ENCODE peak calls at places on chromosomes 5 and 9, in five cellular contexts. G, H, A, N and Q are unnamed samples.

GRCh38 chr9:76342862-76343261 is 51.4 kb downstream of the RFK start:
- DNase-seq in H (no peak), A (no peak), G (no peak), N (no peak), Q (no peak)

GRCh38 chr9:26786571-26786970 is 106.0 kb downstream of the CAAP1 start:
- DNase-seq in H (no peak), A (no peak), G (no peak), N (no peak), Q (no peak)

GRCh38 chr5:137888875-137889759 is at the start of gene PKD2L2:
- DNase-seq in H (peak; percentile 60), A (peak; percentile 84), G (peak; percentile 61), N (peak; percentile 61), Q (peak; percentile 88)

GRCh38 chr5:169909945-169910344 is 70.3 kb downstream of the INSYN2B start:
- DNase-seq in G (no peak), N (no peak), A (no peak), H (no peak), Q (no peak)

GRCh38 chr9:133558191-133559126 is 24.0 kb downstream of the ADAMTSL2 start:
- DNase-seq in N (no peak), H (no peak), G (no peak), A (no peak), Q (peak; percentile 56)

GRCh38 chr5:53549792-53550191 is 10.6 kb upstream of the NDUFS4 start:
- DNase-seq in G (no peak), A (no peak), H (no peak), N (no peak), Q (no peak)

GRCh38 chr5:126348855-126349635 is 74.2 kb upstream of the GRAMD2B start:
- DNase-seq in N (no peak), H (no peak), A (no peak), G (no peak), Q (no peak)

GRCh38 chr9:7338586-7339281 is 460.8 kb downstream of the DMAC1 start:
- DNase-seq in N (no peak), G (no peak), A (no peak), H (no peak), Q (no peak)

GRCh38 chr9:134492281-134492691 is 149.3 kb upstream of the COL5A1 start:
- DNase-seq in G (no peak), A (peak; percentile 77), N (no peak), H (no peak), Q (peak; percentile 69)

GRCh38 chr9:135471751-135472640 is 7.6 kb upstream of the PPP1R26 start:
- DNase-seq in G (no peak), A (no peak), H (no peak), N (no peak), Q (no peak)

GRCh38 chr5:34929720-34930526 is 564 bp downstream of the DNAJC21 start:
- DNase-seq in H (peak; percentile 79), G (peak; percentile 57), N (peak; percentile 62), A (peak; percentile 77), Q (peak; percentile 92)

GRCh38 chr9:115117999-115118470 is at the start of gene TNC:
- DNase-seq in H (no peak), N (no peak), A (peak; percentile 74), G (no peak), Q (peak; percentile 36)

GRCh38 chr5:33114361-33114760 is 326.4 kb upstream of the TARS1 start:
- DNase-seq in A (no peak), N (no peak), G (no peak), H (no peak), Q (no peak)

GRCh38 chr9:38380872-38381534 is 11.5 kb upstream of the ALDH1B1 start:
- DNase-seq in N (no peak), A (no peak), H (no peak), G (no peak), Q (no peak)

GRCh38 chr5:154826-155225 is 36.5 kb upstream of the LRRC14B start:
- DNase-seq in G (no peak), N (no peak), H (no peak), A (no peak), Q (no peak)

GRCh38 chr5:155733935-155734334 is 593.0 kb upstream of the SGCD start:
- DNase-seq in H (no peak), A (no peak), G (no peak), N (no peak), Q (no peak)

GRCh38 chr5:81838307-81838906 is 87.5 kb upstream of the SSBP2 start:
- DNase-seq in G (no peak), A (no peak), H (peak; percentile 28), N (no peak), Q (no peak)

GRCh38 chr5:75034137-75034739 is 18.1 kb downstream of the GCNT4 start:
- DNase-seq in H (peak; percentile 22), N (no peak), A (no peak), G (no peak), Q (no peak)

GRCh38 chr5:72067682-72068470 is 39.4 kb upstream of the MAP1B start:
- DNase-seq in H (no peak), A (no peak), N (no peak), G (no peak), Q (no peak)

GRCh38 chr9:629136-629535 is 212.4 kb upstream of the DMRT1 start:
- DNase-seq in H (no peak), A (no peak), G (no peak), N (no peak), Q (no peak)

GRCh38 chr5:64977779-64978178 is 209.0 kb downstream of the CWC27 start:
- DNase-seq in N (no peak), H (no peak), G (no peak), A (peak; percentile 74), Q (no peak)

GRCh38 chr9:109329274-109330258 is 8.7 kb upstream of the EPB41L4B start:
- DNase-seq in N (no peak), G (no peak), H (no peak), A (peak; percentile 33), Q (peak; percentile 40)